ENCODE peak calls at places on chromosomes 6 and 20, in seven cellular contexts. X, N, V, O, F, G and Q are unnamed samples.

GRCh38 chr6:160028487-160029275 is 59.8 kb downstream of the IGF2R start:
- DNase-seq in X (no peak), N (no peak), V (no peak), O (no peak), F (no peak), G (no peak), Q (no peak)

GRCh38 chr20:11389188-11389587 is 528.5 kb upstream of the BTBD3 start:
- DNase-seq in X (no peak), N (no peak), V (no peak), O (peak), F (no peak), G (no peak), Q (no peak)

GRCh38 chr6:106163446-106163965 is 77.4 kb downstream of the PRDM1 start:
- DNase-seq in X (no peak), N (no peak), V (peak), O (peak), F (no peak), G (peak), Q (peak)

GRCh38 chr6:40672118-40672517 is 85.0 kb upstream of the LRFN2 start:
- DNase-seq in X (no peak), N (no peak), V (peak), O (no peak), F (no peak), G (peak), Q (no peak)

GRCh38 chr20:23284009-23284408 is 66.6 kb upstream of the NXT1 start:
- DNase-seq in X (no peak), N (no peak), V (no peak), O (no peak), F (no peak), G (no peak), Q (no peak)

GRCh38 chr6:149728499-149729234 is 10.8 kb upstream of the LATS1 start:
- DNase-seq in X (no peak), N (no peak), V (no peak), O (no peak), F (no peak), G (no peak), Q (no peak)

GRCh38 chr20:37381621-37382538 is 35.9 kb downstream of the SRC start:
- DNase-seq in X (no peak), N (no peak), V (no peak), O (no peak), F (no peak), G (no peak), Q (no peak)

GRCh38 chr6:136763255-136763654 is 29.0 kb downstream of the MAP3K5 start:
- DNase-seq in X (no peak), N (no peak), V (no peak), O (no peak), F (no peak), G (no peak), Q (no peak)

GRCh38 chr20:45798935-45799642 is 7.3 kb downstream of the DNTTIP1 start:
- DNase-seq in X (peak), N (no peak), V (peak), O (no peak), F (no peak), G (peak), Q (peak)

GRCh38 chr6:40882321-40882720 is 156.7 kb downstream of the UNC5CL start:
- DNase-seq in X (no peak), N (no peak), V (no peak), O (no peak), F (no peak), G (no peak), Q (no peak)

GRCh38 chr20:21583486-21584168 is 69.8 kb upstream of the NKX2-2 start:
- DNase-seq in X (no peak), N (no peak), V (no peak), O (no peak), F (no peak), G (no peak), Q (no peak)

GRCh38 chr6:149336529-149336928 is 19.0 kb downstream of the TAB2 start:
- DNase-seq in X (no peak), N (no peak), V (no peak), O (no peak), F (no peak), G (no peak), Q (no peak)

GRCh38 chr20:9492067-9492466 is 22.3 kb upstream of the LAMP5 start:
- DNase-seq in X (no peak), N (no peak), V (no peak), O (no peak), F (no peak), G (no peak), Q (no peak)

GRCh38 chr6:135935951-135936601 is 84.6 kb downstream of the PDE7B start:
- DNase-seq in X (no peak), N (no peak), V (no peak), O (peak), F (no peak), G (no peak), Q (no peak)

GRCh38 chr6:24458134-24458533 is 31.2 kb downstream of the GPLD1 start:
- DNase-seq in X (no peak), N (no peak), V (no peak), O (no peak), F (no peak), G (no peak), Q (no peak)

GRCh38 chr6:10411915-10412164 is 3.0 kb downstream of the TFAP2A start:
- DNase-seq in X (no peak), N (no peak), V (no peak), O (no peak), F (no peak), G (no peak), Q (no peak)

GRCh38 chr6:149094156-149094555 is 223.4 kb upstream of the TAB2 start:
- DNase-seq in X (no peak), N (no peak), V (peak), O (peak), F (no peak), G (peak), Q (no peak)

GRCh38 chr20:50813101-50813643 is 18.3 kb downstream of the BCAS4 start:
- DNase-seq in X (no peak), N (no peak), V (no peak), O (no peak), F (no peak), G (no peak), Q (no peak)

GRCh38 chr6:44779130-44779826 is 391.8 kb downstream of the CDC5L start:
- DNase-seq in X (no peak), N (no peak), V (no peak), O (no peak), F (no peak), G (no peak), Q (no peak)

GRCh38 chr6:33427585-33428218 is 7.8 kb downstream of the SYNGAP1 start:
- DNase-seq in X (peak), N (no peak), V (peak), O (no peak), F (no peak), G (peak), Q (peak)

GRCh38 chr20:44056010-44056698 is 130.8 kb downstream of the JPH2 start:
- DNase-seq in X (peak), N (no peak), V (peak), O (no peak), F (no peak), G (peak), Q (peak)

GRCh38 chr6:139337830-139338229 is 36.6 kb downstream of the CITED2 start:
- DNase-seq in X (no peak), N (no peak), V (no peak), O (no peak), F (no peak), G (no peak), Q (no peak)

GRCh38 chr6:52598123-52598823 is 21.4 kb upstream of the TRAM2 start:
- DNase-seq in X (no peak), N (peak), V (peak), O (peak), F (no peak), G (peak), Q (peak)

GRCh38 chr20:59735917-59736316 is 131.6 kb downstream of the PHACTR3 start:
- DNase-seq in X (no peak), N (no peak), V (no peak), O (no peak), F (no peak), G (no peak), Q (no peak)

GRCh38 chr6:33014841-33015634 is 5.6 kb upstream of the HLA-DOA start:
- DNase-seq in X (peak), N (peak), V (peak), O (peak), F (peak), G (peak), Q (peak)

GRCh38 chr6:10235339-10235738 is 179.5 kb downstream of the TFAP2A start:
- DNase-seq in X (no peak), N (no peak), V (no peak), O (no peak), F (peak), G (no peak), Q (no peak)

GRCh38 chr6:131669891-131670290 is 31.3 kb downstream of the OR2A4 start:
- DNase-seq in X (no peak), N (no peak), V (no peak), O (no peak), F (no peak), G (no peak), Q (no peak)

GRCh38 chr6:55578537-55579363 is at the start of gene HMGCLL1:
- DNase-seq in X (no peak), N (no peak), V (peak), O (no peak), F (no peak), G (peak), Q (no peak)

GRCh38 chr6:10800810-10801209 is 37.5 kb downstream of the MAK start:
- DNase-seq in X (no peak), N (peak), V (no peak), O (peak), F (no peak), G (no peak), Q (no peak)

GRCh38 chr6:33508935-33509926 is 54.9 kb downstream of the ZBTB9 start:
- DNase-seq in X (no peak), N (no peak), V (no peak), O (no peak), F (no peak), G (peak), Q (no peak)

GRCh38 chr6:10659697-10660348 is 34.6 kb downstream of the C6orf52 start:
- DNase-seq in X (no peak), N (no peak), V (peak), O (no peak), F (no peak), G (peak), Q (no peak)

DNA sequence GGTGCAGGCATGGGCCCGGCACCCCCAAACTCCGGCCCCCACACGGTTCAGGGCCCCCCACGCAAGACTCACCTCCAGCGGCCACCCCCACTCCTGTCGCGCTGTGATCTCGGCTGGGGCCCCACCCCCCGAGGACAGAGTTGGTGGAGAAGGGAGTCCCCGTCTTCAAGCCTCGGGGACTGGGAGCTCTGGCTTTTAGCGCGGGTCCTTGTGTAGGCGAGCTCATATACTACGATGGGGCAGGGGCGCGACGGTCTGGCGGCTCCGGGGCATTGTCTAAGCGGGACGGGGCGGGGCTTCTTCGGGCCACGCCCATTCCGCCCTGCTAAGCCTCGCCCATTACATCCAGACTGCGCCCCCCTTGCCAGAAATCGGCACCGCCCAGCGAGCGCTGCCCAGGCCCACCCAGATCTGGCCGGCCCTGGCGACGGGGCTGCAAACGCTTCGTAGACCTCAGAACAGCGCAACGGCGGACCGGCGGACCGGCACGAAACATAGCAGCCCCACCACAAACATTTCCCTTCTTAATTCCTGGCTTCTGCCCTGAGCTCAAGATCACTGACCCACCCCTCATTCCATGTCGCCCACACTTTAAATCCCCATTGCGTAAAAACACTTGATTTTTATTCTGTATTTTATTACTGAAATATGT is 1.0 kb upstream of the DDAH2 start:
- DNase-seq in X (peak), N (peak), V (peak), O (peak), F (no peak), G (peak), Q (peak)
- H3K27ac ChIP-seq in X (peak), N (peak), V (peak), O (peak), F (peak), G (peak), Q (peak)

DNA sequence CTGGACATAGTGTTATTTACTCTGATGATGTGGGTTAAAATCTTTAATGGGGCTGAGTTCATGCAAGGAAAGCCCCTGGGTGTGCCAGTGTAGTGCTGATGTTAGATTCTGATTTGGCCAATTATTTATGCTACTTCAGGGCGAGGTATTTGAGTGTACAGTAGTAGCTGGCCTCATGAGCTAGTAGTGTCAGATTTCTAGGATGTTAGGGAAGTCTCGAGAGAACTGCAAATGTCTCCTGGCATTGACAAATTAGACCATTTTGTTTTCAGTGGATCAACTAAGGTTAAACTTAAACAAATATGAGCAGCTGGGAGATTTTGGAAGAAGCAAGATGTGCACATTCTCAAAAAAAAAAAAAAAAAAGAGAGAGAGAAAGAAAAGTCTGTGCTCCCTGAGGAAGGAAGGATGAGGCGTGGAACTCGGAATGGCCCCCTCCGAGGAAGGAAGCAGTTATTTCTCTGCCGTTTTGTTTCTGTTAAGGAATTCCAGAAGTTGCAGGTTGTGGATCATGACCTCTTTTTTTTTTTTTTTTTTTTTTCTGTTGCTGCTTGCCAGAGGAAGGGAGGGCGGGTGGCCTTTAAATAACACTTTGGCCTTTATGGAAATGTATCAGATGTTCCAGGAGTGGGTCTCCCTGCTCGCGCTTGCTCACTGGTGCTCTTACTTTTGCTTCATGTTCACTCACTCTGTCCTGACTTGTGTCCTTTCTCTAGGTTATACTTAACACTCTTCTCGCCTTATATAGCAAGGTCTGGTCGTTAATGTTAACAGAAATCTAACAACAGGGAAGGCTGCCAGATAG is 124.5 kb downstream of the TCP11 start:
- DNase-seq in X (no peak), N (no peak), V (no peak), O (peak), F (no peak), G (no peak), Q (no peak)
- H3K4me3 ChIP-seq in X (no peak), N (no peak), V (no peak), O (no peak), F (peak), G (no peak), Q (no peak)

GRCh38 chr6:26254666-26255176 is 110.3 kb upstream of the BTN3A2 start:
- DNase-seq in X (no peak), N (no peak), V (no peak), O (no peak), F (no peak), G (no peak), Q (no peak)

GRCh38 chr6:26249709-26249958 is 115.4 kb upstream of the BTN3A2 start:
- DNase-seq in X (no peak), N (no peak), V (no peak), O (no peak), F (no peak), G (no peak), Q (no peak)

GRCh38 chr6:26249959-26250805 is 114.8 kb upstream of the BTN3A2 start:
- DNase-seq in X (peak), N (no peak), V (peak), O (peak), F (no peak), G (peak), Q (peak)

GRCh38 chr6:26251354-26252081 is 113.5 kb upstream of the BTN3A2 start:
- DNase-seq in X (peak), N (no peak), V (peak), O (peak), F (no peak), G (peak), Q (peak)

DNA sequence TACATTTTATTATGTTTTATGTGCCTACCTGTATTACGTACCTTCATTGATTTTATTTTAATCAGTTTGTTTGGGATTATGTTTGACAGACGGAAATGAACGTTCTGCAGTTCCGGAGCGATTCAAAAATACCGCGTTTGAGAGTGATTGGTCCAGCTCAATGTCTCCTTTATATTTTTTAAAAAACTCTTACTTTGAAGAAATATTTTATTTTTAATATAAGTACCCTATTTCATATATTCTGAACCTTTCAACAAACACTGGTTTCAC is 114.3 kb upstream of the BTN3A2 start:
- DNase-seq in X (peak), N (no peak), V (peak), O (no peak), F (no peak), G (no peak), Q (no peak)
- H3K27ac ChIP-seq in X (peak), N (no peak), V (peak), O (peak), F (peak), G (peak), Q (peak)

DNA sequence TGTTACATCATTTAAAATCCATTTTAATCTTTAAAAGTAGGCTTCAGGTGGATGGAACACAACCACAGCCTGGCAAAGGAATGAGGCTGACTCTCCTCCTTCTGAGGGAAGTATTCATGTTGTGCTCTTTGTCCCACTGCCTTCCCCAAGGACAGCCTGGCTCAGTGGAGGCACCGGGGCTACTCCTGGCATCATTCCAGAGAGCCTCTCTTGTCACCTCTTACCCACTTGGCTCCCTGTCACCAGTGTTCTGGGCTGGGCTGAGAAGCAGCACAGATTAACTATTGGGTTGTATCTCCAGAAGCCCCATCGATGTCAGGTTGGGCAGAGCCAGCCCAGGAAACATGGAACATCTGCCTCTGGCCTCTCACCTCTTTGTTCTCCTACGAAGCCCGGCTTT is 10.7 kb upstream of the TP53INP2 start:
- DNase-seq in X (no peak), N (no peak), V (no peak), O (no peak), F (no peak), G (no peak), Q (no peak)
- H3K4me3 ChIP-seq in X (no peak), N (no peak), V (no peak), O (no peak), F (no peak), G (no peak), Q (no peak)

GRCh38 chr6:30818426-30818841 is 65.9 kb upstream of the DDR1 start:
- DNase-seq in X (no peak), N (no peak), V (no peak), O (peak), F (peak), G (no peak), Q (no peak)
- H3K27ac ChIP-seq in X (no peak), N (peak), V (no peak), O (peak), F (peak), G (no peak), Q (peak)

GRCh38 chr6:129938242-129939020 is 77.3 kb upstream of the TMEM244 start:
- DNase-seq in X (no peak), N (no peak), V (no peak), O (no peak), F (no peak), G (peak), Q (no peak)

GRCh38 chr6:129940454-129941195 is 77.8 kb upstream of the L3MBTL3 start:
- DNase-seq in X (no peak), N (no peak), V (no peak), O (no peak), F (no peak), G (no peak), Q (no peak)

GRCh38 chr6:129932321-129932720 is 71.2 kb upstream of the TMEM244 start:
- DNase-seq in X (no peak), N (no peak), V (no peak), O (no peak), F (no peak), G (no peak), Q (no peak)

DNA sequence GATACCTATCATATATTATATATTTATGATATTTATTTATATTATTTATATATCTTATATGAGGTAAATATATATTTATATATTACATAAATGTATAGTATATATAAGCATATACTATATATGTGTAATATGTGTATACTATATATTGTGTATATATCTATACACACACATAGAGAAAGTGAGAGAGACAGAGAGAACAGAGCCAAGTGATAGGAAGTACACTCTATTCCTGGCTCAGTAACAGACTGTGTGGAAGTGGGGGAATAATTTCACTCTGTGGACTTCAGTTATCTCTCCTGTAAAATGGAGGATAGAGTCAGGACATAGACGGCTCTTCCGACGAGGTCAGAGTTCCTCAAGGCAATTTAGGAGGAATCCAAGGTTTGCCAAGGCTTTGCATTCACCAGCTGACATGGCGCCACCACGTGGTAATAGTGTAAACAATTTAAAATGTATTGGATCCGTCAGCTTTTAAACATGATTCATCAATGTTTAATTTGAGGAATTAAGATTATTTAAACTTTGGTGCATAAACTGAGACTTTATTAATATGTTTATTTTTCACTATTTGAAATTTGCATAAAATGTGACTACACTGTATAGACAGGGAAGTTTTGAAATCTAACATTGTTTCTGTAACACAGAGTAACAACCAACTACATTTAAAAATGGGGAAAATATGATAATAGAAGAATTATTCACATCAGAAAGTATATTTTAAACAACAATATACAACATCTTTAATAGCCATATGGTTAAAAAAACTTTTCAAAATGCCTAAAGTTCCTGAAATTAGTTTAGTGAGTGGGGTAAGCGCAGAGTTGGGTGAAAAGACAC is 75.4 kb upstream of the TMEM244 start:
- DNase-seq in X (peak), N (peak), V (peak), O (peak), F (peak), G (peak), Q (peak)
- H3K4me3 ChIP-seq in X (no peak), N (no peak), V (no peak), O (peak), F (peak), G (no peak), Q (no peak)

GRCh38 chr20:62561948-62562347 is 80.4 kb upstream of the SLCO4A1 start:
- DNase-seq in X (no peak), N (no peak), V (no peak), O (no peak), F (no peak), G (no peak), Q (no peak)
- H3K27ac ChIP-seq in X (no peak), N (no peak), V (no peak), O (no peak), F (no peak), G (no peak), Q (no peak)

GRCh38 chr6:168916576-168917207 is 337.0 kb downstream of the THBS2 start:
- DNase-seq in X (no peak), N (no peak), V (peak), O (peak), F (no peak), G (no peak), Q (no peak)
- H3K4me3 ChIP-seq in X (no peak), N (no peak), V (no peak), O (no peak), F (no peak), G (no peak), Q (no peak)